ENCODE peak calls at places on chromosomes 7 and 10, in seven cellular contexts. One of them, this sample, is unnamed.

GRCh38 chr10:21727452-21728168 is 193.6 kb downstream of the MLLT10 start:
- DNase-seq in astrocyte: peak
- DNase-seq in caudate nucleus: no peak
- DNase-seq in SHP77: no peak
- DNase-seq in T-helper 2 cell: peak
- DNase-seq in ureter: no peak
- DNase-seq in suprapubic skin: no peak
- DNase-seq in this sample: no peak

GRCh38 chr10:87505366-87506113 is 847 bp downstream of the MINPP1 start:
- DNase-seq in astrocyte: peak
- DNase-seq in caudate nucleus: peak
- DNase-seq in SHP77: no peak
- DNase-seq in T-helper 2 cell: peak
- DNase-seq in ureter: no peak
- DNase-seq in suprapubic skin: peak
- DNase-seq in this sample: peak

GRCh38 chr7:98199131-98199530 is 12.1 kb upstream of the BHLHA15 start:
- DNase-seq in astrocyte: no peak
- DNase-seq in caudate nucleus: no peak
- DNase-seq in SHP77: no peak
- DNase-seq in T-helper 2 cell: no peak
- DNase-seq in ureter: no peak
- DNase-seq in suprapubic skin: no peak
- DNase-seq in this sample: no peak

GRCh38 chr7:21507627-21508343 is 35.1 kb upstream of the DNAH11 start:
- DNase-seq in astrocyte: peak
- DNase-seq in caudate nucleus: peak
- DNase-seq in SHP77: peak
- DNase-seq in T-helper 2 cell: peak
- DNase-seq in ureter: no peak
- DNase-seq in suprapubic skin: no peak
- DNase-seq in this sample: no peak

GRCh38 chr10:5776150-5776880 is 36.9 kb downstream of the GDI2 start:
- DNase-seq in astrocyte: peak
- DNase-seq in caudate nucleus: no peak
- DNase-seq in SHP77: no peak
- DNase-seq in T-helper 2 cell: no peak
- DNase-seq in ureter: no peak
- DNase-seq in suprapubic skin: no peak
- DNase-seq in this sample: no peak

GRCh38 chr7:44286182-44286617 is 39.2 kb downstream of the CAMK2B start:
- DNase-seq in astrocyte: no peak
- DNase-seq in caudate nucleus: no peak
- DNase-seq in SHP77: no peak
- DNase-seq in T-helper 2 cell: no peak
- DNase-seq in ureter: peak
- DNase-seq in suprapubic skin: peak
- DNase-seq in this sample: no peak

GRCh38 chr7:43847496-43847895 is 21.8 kb downstream of the MRPS24 start:
- DNase-seq in astrocyte: peak
- DNase-seq in caudate nucleus: no peak
- DNase-seq in SHP77: no peak
- DNase-seq in T-helper 2 cell: no peak
- DNase-seq in ureter: no peak
- DNase-seq in suprapubic skin: no peak
- DNase-seq in this sample: no peak

GRCh38 chr10:61792921-61793320 is 108.6 kb upstream of the ARID5B start:
- DNase-seq in astrocyte: peak
- DNase-seq in caudate nucleus: no peak
- DNase-seq in SHP77: no peak
- DNase-seq in T-helper 2 cell: no peak
- DNase-seq in ureter: no peak
- DNase-seq in suprapubic skin: no peak
- DNase-seq in this sample: no peak

GRCh38 chr10:78459639-78460037 is 426.0 kb downstream of the RPS24 start:
- DNase-seq in astrocyte: no peak
- DNase-seq in caudate nucleus: no peak
- DNase-seq in SHP77: no peak
- DNase-seq in T-helper 2 cell: no peak
- DNase-seq in ureter: no peak
- DNase-seq in suprapubic skin: no peak
- DNase-seq in this sample: no peak

GRCh38 chr10:123157210-123157609 is 3.0 kb downstream of the BUB3 start:
- DNase-seq in astrocyte: peak
- DNase-seq in caudate nucleus: no peak
- DNase-seq in SHP77: no peak
- DNase-seq in T-helper 2 cell: no peak
- DNase-seq in ureter: no peak
- DNase-seq in suprapubic skin: no peak
- DNase-seq in this sample: no peak

GRCh38 chr7:101743995-101744360 is 73.4 kb upstream of the CUX1 start:
- DNase-seq in astrocyte: no peak
- DNase-seq in caudate nucleus: no peak
- DNase-seq in SHP77: no peak
- DNase-seq in T-helper 2 cell: no peak
- DNase-seq in ureter: no peak
- DNase-seq in suprapubic skin: no peak
- DNase-seq in this sample: no peak

GRCh38 chr10:132522521-132523411 is 14.8 kb upstream of the INPP5A start:
- DNase-seq in astrocyte: no peak
- DNase-seq in caudate nucleus: no peak
- DNase-seq in SHP77: no peak
- DNase-seq in T-helper 2 cell: no peak
- DNase-seq in ureter: peak
- DNase-seq in suprapubic skin: peak
- DNase-seq in this sample: no peak

GRCh38 chr7:118194571-118194970 is 10.6 kb downstream of the LSM8 start:
- DNase-seq in astrocyte: no peak
- DNase-seq in caudate nucleus: no peak
- DNase-seq in SHP77: no peak
- DNase-seq in T-helper 2 cell: no peak
- DNase-seq in ureter: no peak
- DNase-seq in suprapubic skin: no peak
- DNase-seq in this sample: no peak

GRCh38 chr10:48792687-48793096 is 108.0 kb downstream of the WDFY4 start:
- DNase-seq in astrocyte: peak
- DNase-seq in caudate nucleus: no peak
- DNase-seq in SHP77: no peak
- DNase-seq in T-helper 2 cell: no peak
- DNase-seq in ureter: no peak
- DNase-seq in suprapubic skin: no peak
- DNase-seq in this sample: no peak

GRCh38 chr10:92432596-92432995 is 141.3 kb downstream of the IDE start:
- DNase-seq in astrocyte: no peak
- DNase-seq in caudate nucleus: no peak
- DNase-seq in SHP77: no peak
- DNase-seq in T-helper 2 cell: no peak
- DNase-seq in ureter: no peak
- DNase-seq in suprapubic skin: no peak
- DNase-seq in this sample: no peak

GRCh38 chr7:26397786-26398435 is 106.2 kb downstream of the SNX10 start:
- DNase-seq in astrocyte: no peak
- DNase-seq in caudate nucleus: peak
- DNase-seq in SHP77: peak
- DNase-seq in T-helper 2 cell: peak
- DNase-seq in ureter: no peak
- DNase-seq in suprapubic skin: peak
- DNase-seq in this sample: no peak

GRCh38 chr10:77179015-77179695 is 458.5 kb downstream of the KCNMA1 start:
- DNase-seq in astrocyte: peak
- DNase-seq in caudate nucleus: no peak
- DNase-seq in SHP77: no peak
- DNase-seq in T-helper 2 cell: no peak
- DNase-seq in ureter: peak
- DNase-seq in suprapubic skin: no peak
- DNase-seq in this sample: no peak

GRCh38 chr7:69434350-69434749 is 163.9 kb upstream of the AUTS2 start:
- DNase-seq in astrocyte: peak
- DNase-seq in caudate nucleus: no peak
- DNase-seq in SHP77: no peak
- DNase-seq in T-helper 2 cell: no peak
- DNase-seq in ureter: no peak
- DNase-seq in suprapubic skin: no peak
- DNase-seq in this sample: no peak

GRCh38 chr10:44958196-44958896 is 1.3 kb upstream of the RASSF4 start:
- DNase-seq in astrocyte: peak
- DNase-seq in caudate nucleus: no peak
- DNase-seq in SHP77: no peak
- DNase-seq in T-helper 2 cell: no peak
- DNase-seq in ureter: no peak
- DNase-seq in suprapubic skin: peak
- DNase-seq in this sample: no peak

GRCh38 chr10:124916098-124916584 is 25.8 kb upstream of the ZRANB1 start:
- DNase-seq in astrocyte: no peak
- DNase-seq in caudate nucleus: no peak
- DNase-seq in SHP77: peak
- DNase-seq in T-helper 2 cell: no peak
- DNase-seq in ureter: no peak
- DNase-seq in suprapubic skin: no peak
- DNase-seq in this sample: no peak

GRCh38 chr10:68275600-68276126 is 43.8 kb upstream of the ATOH7 start:
- DNase-seq in astrocyte: no peak
- DNase-seq in caudate nucleus: no peak
- DNase-seq in SHP77: no peak
- DNase-seq in T-helper 2 cell: no peak
- DNase-seq in ureter: no peak
- DNase-seq in suprapubic skin: no peak
- DNase-seq in this sample: no peak

GRCh38 chr7:30734497-30734896 is 17.4 kb upstream of the INMT start:
- DNase-seq in astrocyte: no peak
- DNase-seq in caudate nucleus: no peak
- DNase-seq in SHP77: no peak
- DNase-seq in T-helper 2 cell: no peak
- DNase-seq in ureter: no peak
- DNase-seq in suprapubic skin: no peak
- DNase-seq in this sample: no peak

GRCh38 chr10:103691723-103692380 is 163.5 kb downstream of the SH3PXD2A start:
- DNase-seq in astrocyte: no peak
- DNase-seq in caudate nucleus: no peak
- DNase-seq in SHP77: no peak
- DNase-seq in T-helper 2 cell: peak
- DNase-seq in ureter: no peak
- DNase-seq in suprapubic skin: no peak
- DNase-seq in this sample: no peak

GRCh38 chr10:102888048-102888447 is 18.8 kb downstream of the AS3MT start:
- DNase-seq in astrocyte: no peak
- DNase-seq in caudate nucleus: no peak
- DNase-seq in SHP77: no peak
- DNase-seq in T-helper 2 cell: no peak
- DNase-seq in ureter: no peak
- DNase-seq in suprapubic skin: no peak
- DNase-seq in this sample: no peak

GRCh38 chr7:69732203-69732602 is 133.9 kb downstream of the AUTS2 start:
- DNase-seq in astrocyte: peak
- DNase-seq in caudate nucleus: no peak
- DNase-seq in SHP77: peak
- DNase-seq in T-helper 2 cell: no peak
- DNase-seq in ureter: no peak
- DNase-seq in suprapubic skin: no peak
- DNase-seq in this sample: no peak

GRCh38 chr7:105009667-105010537 is 4.1 kb upstream of the KMT2E start:
- DNase-seq in astrocyte: no peak
- DNase-seq in caudate nucleus: no peak
- DNase-seq in SHP77: no peak
- DNase-seq in T-helper 2 cell: peak
- DNase-seq in ureter: no peak
- DNase-seq in suprapubic skin: no peak
- DNase-seq in this sample: no peak

GRCh38 chr10:55641601-55642000 is 719.5 kb downstream of the ZWINT start:
- DNase-seq in astrocyte: no peak
- DNase-seq in caudate nucleus: no peak
- DNase-seq in SHP77: no peak
- DNase-seq in T-helper 2 cell: no peak
- DNase-seq in ureter: no peak
- DNase-seq in suprapubic skin: no peak
- DNase-seq in this sample: no peak

GRCh38 chr10:36888925-36889573 is 236.3 kb upstream of the ANKRD30A start:
- DNase-seq in astrocyte: no peak
- DNase-seq in caudate nucleus: peak
- DNase-seq in SHP77: peak
- DNase-seq in T-helper 2 cell: peak
- DNase-seq in ureter: peak
- DNase-seq in suprapubic skin: no peak
- DNase-seq in this sample: no peak

GRCh38 chr10:34172936-34173533 is 642.1 kb downstream of the PARD3 start:
- DNase-seq in astrocyte: peak
- DNase-seq in caudate nucleus: no peak
- DNase-seq in SHP77: no peak
- DNase-seq in T-helper 2 cell: no peak
- DNase-seq in ureter: no peak
- DNase-seq in suprapubic skin: no peak
- DNase-seq in this sample: no peak

GRCh38 chr7:43647772-43648643 is 65.1 kb downstream of the STK17A start:
- DNase-seq in astrocyte: peak
- DNase-seq in caudate nucleus: peak
- DNase-seq in SHP77: peak
- DNase-seq in T-helper 2 cell: peak
- DNase-seq in ureter: peak
- DNase-seq in suprapubic skin: peak
- DNase-seq in this sample: no peak

GRCh38 chr10:71840177-71840711 is 10.8 kb downstream of the PSAP start:
- DNase-seq in astrocyte: peak
- DNase-seq in caudate nucleus: peak
- DNase-seq in SHP77: no peak
- DNase-seq in T-helper 2 cell: no peak
- DNase-seq in ureter: peak
- DNase-seq in suprapubic skin: no peak
- DNase-seq in this sample: no peak

GRCh38 chr10:125003901-125004467 is 62.1 kb downstream of the ZRANB1 start:
- DNase-seq in astrocyte: no peak
- DNase-seq in caudate nucleus: no peak
- DNase-seq in SHP77: no peak
- DNase-seq in T-helper 2 cell: no peak
- DNase-seq in ureter: no peak
- DNase-seq in suprapubic skin: peak
- DNase-seq in this sample: peak

This sample was measured in CD4-positive, alpha-beta T cell.